ENCODE peak calls at places on chromosomes 11 and 22, in eight cellular contexts. H is OCI-LY7; Y is uterus; T is fibroblast of lung; Z is colonic mucosa; W is naive thymus-derived CD4-positive, alpha-beta T cell; N is HAP-1; B is HCT116. Q is an unnamed sample.

GRCh38 chr11:69437001-69437875 is 44.2 kb upstream of the LINC01488 start:
- DNase-seq in T (no peak), Z (no peak), N (peak; percentile 29), H (no peak), Y (no peak), W (no peak), B (no peak), Q (no peak)

GRCh38 chr11:44978961-44979331 is 28.3 kb upstream of the TP53I11 start:
- DNase-seq in Y (no peak), B (no peak), N (no peak), Z (peak; percentile 93), W (no peak), H (no peak), T (no peak), Q (no peak)

GRCh38 chr11:108221981-108222685 is at the start of gene NPAT:
- DNase-seq in Y (no peak), Z (peak; percentile 24), W (no peak), B (no peak), T (no peak), H (peak; percentile 65), N (no peak), Q (peak; percentile 41)

GRCh38 chr11:74092425-74092824 is 78.4 kb downstream of the C2CD3 start:
- DNase-seq in Y (no peak), N (no peak), B (no peak), Z (no peak), H (no peak), T (no peak), W (no peak), Q (no peak)

GRCh38 chr11:3220101-3220500 is 1.5 kb upstream of the MRGPRG start:
- DNase-seq in H (no peak), Y (no peak), B (no peak), T (no peak), N (no peak), W (no peak), Z (peak; percentile 10), Q (no peak)

GRCh38 chr11:88695701-88696414 is 358.3 kb upstream of the CTSC start:
- DNase-seq in H (no peak), Z (no peak), B (no peak), T (no peak), Y (no peak), W (no peak), N (no peak), Q (no peak)

GRCh38 chr11:100576044-100577021 is 110.8 kb upstream of the ARHGAP42 start:
- DNase-seq in B (peak; percentile 43), H (peak; percentile 44), T (peak; percentile 82), N (peak; percentile 45), Z (peak; percentile 29), Y (no peak), W (no peak), Q (no peak)

GRCh38 chr22:23552573-23552972 is 27.5 kb downstream of the IGLL1 start:
- DNase-seq in H (no peak), B (no peak), W (no peak), T (no peak), Z (no peak), Y (no peak), N (no peak), Q (no peak)

GRCh38 chr11:123360267-123360936 is 69.7 kb upstream of the GRAMD1B start:
- DNase-seq in H (no peak), Y (no peak), N (no peak), Z (no peak), W (no peak), T (no peak), B (no peak), Q (no peak)

GRCh38 chr11:73389134-73389525 is 12.9 kb downstream of the RELT start:
- DNase-seq in N (no peak), Z (no peak), H (no peak), W (no peak), Y (no peak), T (no peak), B (no peak), Q (no peak)

GRCh38 chr22:33853200-33854097 is 66.8 kb downstream of the LARGE1 start:
- DNase-seq in T (peak; percentile 81), Z (peak; percentile 77), N (peak; percentile 60), W (no peak), H (peak; percentile 91), Y (peak; percentile 48), B (no peak), Q (no peak)

GRCh38 chr22:43841742-43842141 is 20.6 kb downstream of the SULT4A1 start:
- DNase-seq in Z (no peak), Y (no peak), H (no peak), W (no peak), N (no peak), B (no peak), T (no peak), Q (no peak)

GRCh38 chr11:47220401-47220821 is 5.6 kb downstream of the DDB2 start:
- DNase-seq in Z (no peak), B (no peak), T (peak; percentile 86), W (no peak), H (no peak), Y (no peak), N (no peak), Q (no peak)

GRCh38 chr11:503179-503981 is 3.7 kb downstream of the RNH1 start:
- DNase-seq in Y (peak; percentile 47), B (no peak), Z (peak; percentile 47), H (no peak), W (peak; percentile 29), T (peak; percentile 78), N (no peak), Q (no peak)

GRCh38 chr11:41461057-41461681 is 1.7 kb upstream of the LRRC4C start:
- DNase-seq in Y (no peak), N (peak; percentile 13), W (no peak), Z (no peak), H (peak; percentile 8), B (peak; percentile 1), T (no peak), Q (no peak)

GRCh38 chr22:29907753-29908515 is 25.0 kb downstream of the MTMR3 start:
- DNase-seq in H (no peak), B (peak; percentile 93), N (peak; percentile 88), W (no peak), T (peak; percentile 94), Y (peak; percentile 65), Z (peak; percentile 91), Q (no peak)

GRCh38 chr22:47539374-47539773 is 776.9 kb downstream of the TBC1D22A start:
- DNase-seq in N (no peak), Y (no peak), Z (no peak), B (no peak), T (no peak), W (no peak), H (no peak), Q (no peak)

GRCh38 chr22:47547239-47547661 is 784.8 kb downstream of the TBC1D22A start:
- DNase-seq in W (no peak), Z (no peak), T (no peak), Y (no peak), N (no peak), H (no peak), B (no peak), Q (no peak)

GRCh38 chr22:47544696-47545095 is 782.2 kb downstream of the TBC1D22A start:
- DNase-seq in H (no peak), N (no peak), Z (no peak), B (no peak), W (no peak), Y (no peak), T (no peak), Q (no peak)

GRCh38 chr22:47540011-47540410 is 777.6 kb downstream of the TBC1D22A start:
- DNase-seq in B (no peak), Z (no peak), W (no peak), H (no peak), Y (no peak), N (no peak), T (no peak), Q (no peak)

GRCh38 chr22:47543447-47543846 is 781.0 kb downstream of the TBC1D22A start:
- DNase-seq in Z (no peak), Y (no peak), T (no peak), N (no peak), H (no peak), B (no peak), W (no peak), Q (no peak)
- H3K9me3 ChIP-seq in Z (no peaks in the 10 kb centered on the region), Y (no peaks in the 10 kb centered on the region), T (no peaks in the 10 kb centered on the region), N (no peaks in the 10 kb centered on the region), H (no peaks in the 10 kb centered on the region), B (no peaks in the 10 kb centered on the region), W (peaks cover 4% of the 10 kb centered on the region), Q (no peaks in the 10 kb centered on the region)

GRCh38 chr22:49092751-49093150 is 734.9 kb downstream of the BRD1 start:
- DNase-seq in Z (no peak), H (no peak), B (no peak), Y (no peak), N (no peak), W (no peak), T (no peak), Q (no peak)

GRCh38 chr22:49094858-49095257 is 732.8 kb downstream of the BRD1 start:
- DNase-seq in W (no peak), Y (no peak), Z (no peak), B (no peak), H (no peak), N (no peak), T (no peak), Q (no peak)

GRCh38 chr22:49091917-49092545 is 735.6 kb downstream of the BRD1 start:
- DNase-seq in Y (no peak), Z (no peak), T (no peak), N (no peak), H (no peak), W (no peak), B (no peak), Q (no peak)

GRCh38 chr22:49094151-49094550 is 733.5 kb downstream of the BRD1 start:
- DNase-seq in W (no peak), Y (no peak), N (no peak), T (no peak), Z (no peak), B (no peak), H (no peak), Q (no peak)

DNA sequence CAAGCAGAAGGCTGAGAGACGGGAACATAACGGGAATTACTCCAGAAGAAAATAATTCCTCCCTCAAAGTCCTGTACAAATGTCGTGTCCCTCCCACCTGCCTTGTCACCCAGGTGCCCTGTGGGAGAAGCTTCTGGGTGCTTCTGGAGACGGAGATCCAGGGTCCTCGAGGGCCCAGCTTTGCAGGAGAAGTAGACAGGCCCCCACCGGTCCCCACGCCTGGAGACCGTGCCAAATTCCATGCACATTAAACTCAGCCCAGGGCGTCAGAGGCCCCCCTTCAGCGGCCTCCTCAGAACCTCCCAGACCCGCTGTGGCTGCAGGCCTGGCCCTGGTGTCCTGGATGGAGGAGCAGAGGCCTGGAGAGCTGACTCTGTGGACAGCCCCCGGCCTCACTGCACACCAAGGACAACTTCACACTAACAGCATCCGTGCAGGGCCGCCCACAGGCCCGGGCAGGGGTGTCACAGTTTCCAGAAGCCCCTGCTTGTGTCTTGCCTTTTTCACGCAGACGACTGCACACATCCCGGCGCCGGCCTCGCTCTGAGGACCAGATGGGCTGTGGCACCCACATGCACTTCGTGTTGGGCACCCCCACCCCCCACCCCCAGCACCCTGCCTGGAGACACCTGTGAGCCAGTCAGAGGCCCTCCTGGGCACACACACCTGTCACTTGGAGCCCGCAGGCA is 734.3 kb downstream of the BRD1 start:
- DNase-seq in Z (no peak), H (no peak), N (no peak), B (no peak), T (no peak), Y (no peak), W (no peak), Q (no peak)
- H3K9me3 ChIP-seq in Z (no peaks in the 10 kb centered on the region), H (no peaks in the 10 kb centered on the region), N (no peaks in the 10 kb centered on the region), B (no peaks in the 10 kb centered on the region), T (no peaks in the 10 kb centered on the region), Y (no peaks in the 10 kb centered on the region), W (no peaks in the 10 kb centered on the region), Q (no peaks in the 10 kb centered on the region)

GRCh38 chr22:47382164-47382890 is 619.9 kb downstream of the TBC1D22A start:
- DNase-seq in W (no peak), B (no peak), N (no peak), Y (no peak), H (no peak), T (no peak), Z (no peak), Q (no peak)
- H3K9me3 ChIP-seq in W (no peaks in the 10 kb centered on the region), B (no peaks in the 10 kb centered on the region), N (no peaks in the 10 kb centered on the region), Y (no peaks in the 10 kb centered on the region), H (no peaks in the 10 kb centered on the region), T (no peaks in the 10 kb centered on the region), Z (no peaks in the 10 kb centered on the region), Q (no peaks in the 10 kb centered on the region)

GRCh38 chr22:47325249-47325648 is 562.8 kb downstream of the TBC1D22A start:
- DNase-seq in T (no peak), Z (no peak), B (no peak), Y (no peak), H (no peak), N (no peak), W (no peak), Q (no peak)
- H3K9me3 ChIP-seq in T (no peaks in the 10 kb centered on the region), Z (no peaks in the 10 kb centered on the region), B (peaks cover 13% of the 10 kb centered on the region), Y (no peaks in the 10 kb centered on the region), H (peaks cover 12% of the 10 kb centered on the region), N (no peaks in the 10 kb centered on the region), W (peaks cover 7% of the 10 kb centered on the region), Q (peaks cover 5% of the 10 kb centered on the region)